ENCODE peak calls at places on chromosomes 12 and 14, in six cellular contexts. One of them, this sample, is unnamed.

GRCh38 chr14:105168496-105168978 is at the start of gene JAG2:
- DNase-seq in tibial artery: no peak
- DNase-seq in thoracic aorta: no peak
- DNase-seq in HCT116: no peak
- DNase-seq in AG09309: no peak
- DNase-seq in left lung: no peak
- DNase-seq in this sample: no peak

GRCh38 chr12:18969512-18969911 is 160.0 kb upstream of the PLEKHA5 start:
- DNase-seq in tibial artery: no peak
- DNase-seq in thoracic aorta: no peak
- DNase-seq in HCT116: no peak
- DNase-seq in AG09309: no peak
- DNase-seq in left lung: no peak
- DNase-seq in this sample: no peak

GRCh38 chr12:75996907-75997447 is 34.6 kb downstream of the PHLDA1 start:
- DNase-seq in tibial artery: no peak
- DNase-seq in thoracic aorta: no peak
- DNase-seq in HCT116: no peak
- DNase-seq in AG09309: no peak
- DNase-seq in left lung: no peak
- DNase-seq in this sample: no peak

GRCh38 chr12:212383-212798 is 1.6 kb downstream of the SLC6A12 start:
- DNase-seq in tibial artery: no peak
- DNase-seq in thoracic aorta: no peak
- DNase-seq in HCT116: no peak
- DNase-seq in AG09309: no peak
- DNase-seq in left lung: no peak
- DNase-seq in this sample: no peak

GRCh38 chr12:52561880-52562449 is 9.0 kb upstream of the KRT71 start:
- DNase-seq in tibial artery: no peak
- DNase-seq in thoracic aorta: no peak
- DNase-seq in HCT116: peak; percentile 22
- DNase-seq in AG09309: no peak
- DNase-seq in left lung: no peak
- DNase-seq in this sample: no peak

GRCh38 chr14:104703269-104703668 is 13.9 kb downstream of the INF2 start:
- DNase-seq in tibial artery: no peak
- DNase-seq in thoracic aorta: no peak
- DNase-seq in HCT116: no peak
- DNase-seq in AG09309: no peak
- DNase-seq in left lung: no peak
- DNase-seq in this sample: no peak

GRCh38 chr12:104056419-104056972 is 6.5 kb upstream of the GLT8D2 start:
- DNase-seq in tibial artery: no peak
- DNase-seq in thoracic aorta: no peak
- DNase-seq in HCT116: no peak
- DNase-seq in AG09309: no peak
- DNase-seq in left lung: no peak
- DNase-seq in this sample: no peak

GRCh38 chr14:96083667-96084320 is 44.6 kb downstream of the C14orf132 start:
- DNase-seq in tibial artery: no peak
- DNase-seq in thoracic aorta: no peak
- DNase-seq in HCT116: no peak
- DNase-seq in AG09309: no peak
- DNase-seq in left lung: peak; percentile 81
- DNase-seq in this sample: no peak

GRCh38 chr12:100827901-100828520 is 33.4 kb downstream of the ANO4 start:
- DNase-seq in tibial artery: no peak
- DNase-seq in thoracic aorta: no peak
- DNase-seq in HCT116: peak; percentile 23
- DNase-seq in AG09309: peak; percentile 14
- DNase-seq in left lung: no peak
- DNase-seq in this sample: no peak

GRCh38 chr14:72154645-72155378 is 222.6 kb downstream of the RGS6 start:
- DNase-seq in tibial artery: no peak
- DNase-seq in thoracic aorta: no peak
- DNase-seq in HCT116: no peak
- DNase-seq in AG09309: no peak
- DNase-seq in left lung: no peak
- DNase-seq in this sample: no peak

GRCh38 chr14:89699076-89699475 is 255.5 kb downstream of the EFCAB11 start:
- DNase-seq in tibial artery: no peak
- DNase-seq in thoracic aorta: no peak
- DNase-seq in HCT116: no peak
- DNase-seq in AG09309: no peak
- DNase-seq in left lung: no peak
- DNase-seq in this sample: no peak

GRCh38 chr12:30805959-30806358 is 51.2 kb upstream of the CAPRIN2 start:
- DNase-seq in tibial artery: no peak
- DNase-seq in thoracic aorta: no peak
- DNase-seq in HCT116: no peak
- DNase-seq in AG09309: no peak
- DNase-seq in left lung: no peak
- DNase-seq in this sample: no peak

GRCh38 chr12:55044135-55044534 is 24.4 kb downstream of the NEUROD4 start:
- DNase-seq in tibial artery: no peak
- DNase-seq in thoracic aorta: no peak
- DNase-seq in HCT116: no peak
- DNase-seq in AG09309: no peak
- DNase-seq in left lung: no peak
- DNase-seq in this sample: no peak

GRCh38 chr12:102474438-102475064 is 5.8 kb downstream of the IGF1 start:
- DNase-seq in tibial artery: no peak
- DNase-seq in thoracic aorta: no peak
- DNase-seq in HCT116: peak; percentile 26
- DNase-seq in AG09309: no peak
- DNase-seq in left lung: no peak
- DNase-seq in this sample: no peak

GRCh38 chr12:30988887-30989286 is 62.3 kb downstream of the TSPAN11 start:
- DNase-seq in tibial artery: no peak
- DNase-seq in thoracic aorta: no peak
- DNase-seq in HCT116: no peak
- DNase-seq in AG09309: no peak
- DNase-seq in left lung: peak; percentile 76
- DNase-seq in this sample: no peak

GRCh38 chr14:72904840-72905561 is 11.1 kb upstream of the DPF3 start:
- DNase-seq in tibial artery: peak; percentile 64
- DNase-seq in thoracic aorta: no peak
- DNase-seq in HCT116: peak; percentile 44
- DNase-seq in AG09309: peak; percentile 68
- DNase-seq in left lung: no peak
- DNase-seq in this sample: no peak

GRCh38 chr12:5733136-5733755 is 211.8 kb downstream of the ANO2 start:
- DNase-seq in tibial artery: no peak
- DNase-seq in thoracic aorta: no peak
- DNase-seq in HCT116: no peak
- DNase-seq in AG09309: no peak
- DNase-seq in left lung: no peak
- DNase-seq in this sample: no peak

GRCh38 chr12:105933671-105934665 is 204.8 kb downstream of the NUAK1 start:
- DNase-seq in tibial artery: peak; percentile 54
- DNase-seq in thoracic aorta: peak; percentile 21
- DNase-seq in HCT116: no peak
- DNase-seq in AG09309: peak; percentile 93
- DNase-seq in left lung: no peak
- DNase-seq in this sample: peak; percentile 94

GRCh38 chr14:60222820-60223219 is 26.2 kb upstream of the PPM1A start:
- DNase-seq in tibial artery: no peak
- DNase-seq in thoracic aorta: no peak
- DNase-seq in HCT116: no peak
- DNase-seq in AG09309: no peak
- DNase-seq in left lung: no peak
- DNase-seq in this sample: no peak

GRCh38 chr12:12338528-12339168 is 11.4 kb downstream of the MANSC1 start:
- DNase-seq in tibial artery: no peak
- DNase-seq in thoracic aorta: no peak
- DNase-seq in HCT116: no peak
- DNase-seq in AG09309: no peak
- DNase-seq in left lung: no peak
- DNase-seq in this sample: no peak
- H3K4me3 ChIP-seq in tibial artery: peak overlapping the region; percentile 4
- H3K4me3 ChIP-seq in thoracic aorta: peak overlapping the region; percentile 55
- H3K4me3 ChIP-seq in HCT116: no peak overlapping the region
- H3K4me3 ChIP-seq in AG09309: no peak overlapping the region
- H3K4me3 ChIP-seq in left lung: no peak overlapping the region
- H3K4me3 ChIP-seq in this sample: no peak overlapping the region

DNA sequence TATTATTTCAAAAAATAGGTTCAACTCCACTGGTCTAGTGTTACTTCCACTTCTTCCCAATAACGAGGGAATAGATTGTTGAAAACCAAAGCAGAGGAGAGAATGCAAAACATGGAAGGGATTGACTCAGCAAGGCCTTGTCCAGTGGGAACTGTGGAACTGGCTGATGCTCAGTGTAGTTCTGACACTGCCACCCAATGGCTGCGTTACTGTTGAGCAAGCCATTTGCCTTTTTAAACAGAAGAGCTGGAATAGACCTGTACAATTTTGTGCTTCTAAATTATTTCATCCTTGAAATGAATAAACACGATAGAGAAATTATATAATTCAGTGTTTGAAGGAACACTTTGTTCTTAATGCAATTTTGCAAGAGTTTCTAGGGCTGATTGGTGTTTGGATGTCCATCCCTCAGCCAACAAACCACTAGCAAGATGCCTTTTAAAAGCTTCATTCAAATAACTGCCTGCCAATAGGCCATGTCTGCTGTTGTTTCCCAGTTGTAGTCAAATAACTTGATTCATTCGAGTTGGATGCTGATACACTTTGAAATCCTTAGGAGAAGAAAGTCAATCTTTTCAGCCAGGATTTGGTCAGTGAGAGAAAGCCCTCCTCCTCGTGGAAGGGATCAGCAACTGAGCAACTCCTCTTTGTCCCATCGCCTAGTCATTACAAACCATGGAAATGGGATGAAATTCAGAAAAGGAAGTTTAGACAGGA is 7.2 kb upstream of the MGP start:
- DNase-seq in tibial artery: peak; percentile 83
- DNase-seq in thoracic aorta: peak; percentile 12
- DNase-seq in HCT116: no peak
- DNase-seq in AG09309: no peak
- DNase-seq in left lung: no peak
- DNase-seq in this sample: no peak
- TF ChIP-seq CTCF in tibial artery: no peak
- TF ChIP-seq CTCF in thoracic aorta: no peak
- TF ChIP-seq CTCF in HCT116: no peak
- TF ChIP-seq CTCF in AG09309: peak; percentile 29
- TF ChIP-seq CTCF in left lung: no peak
- TF ChIP-seq CTCF in this sample: peak; percentile 6

GRCh38 chr14:31560759-31561154 is 447 bp upstream of the NUBPL start:
- DNase-seq in tibial artery: no peak
- DNase-seq in thoracic aorta: no peak
- DNase-seq in HCT116: peak; percentile 1
- DNase-seq in AG09309: no peak
- DNase-seq in left lung: no peak
- DNase-seq in this sample: no peak
- H3K4me3 ChIP-seq in tibial artery: peak overlapping the region; percentile 82
- H3K4me3 ChIP-seq in thoracic aorta: peak overlapping the region; percentile 79
- H3K4me3 ChIP-seq in HCT116: peak overlapping the region; percentile 86
- H3K4me3 ChIP-seq in AG09309: peak overlapping the region; percentile 93
- H3K4me3 ChIP-seq in left lung: peak overlapping the region; percentile 64
- H3K4me3 ChIP-seq in this sample: peak overlapping the region; percentile 85

DNA sequence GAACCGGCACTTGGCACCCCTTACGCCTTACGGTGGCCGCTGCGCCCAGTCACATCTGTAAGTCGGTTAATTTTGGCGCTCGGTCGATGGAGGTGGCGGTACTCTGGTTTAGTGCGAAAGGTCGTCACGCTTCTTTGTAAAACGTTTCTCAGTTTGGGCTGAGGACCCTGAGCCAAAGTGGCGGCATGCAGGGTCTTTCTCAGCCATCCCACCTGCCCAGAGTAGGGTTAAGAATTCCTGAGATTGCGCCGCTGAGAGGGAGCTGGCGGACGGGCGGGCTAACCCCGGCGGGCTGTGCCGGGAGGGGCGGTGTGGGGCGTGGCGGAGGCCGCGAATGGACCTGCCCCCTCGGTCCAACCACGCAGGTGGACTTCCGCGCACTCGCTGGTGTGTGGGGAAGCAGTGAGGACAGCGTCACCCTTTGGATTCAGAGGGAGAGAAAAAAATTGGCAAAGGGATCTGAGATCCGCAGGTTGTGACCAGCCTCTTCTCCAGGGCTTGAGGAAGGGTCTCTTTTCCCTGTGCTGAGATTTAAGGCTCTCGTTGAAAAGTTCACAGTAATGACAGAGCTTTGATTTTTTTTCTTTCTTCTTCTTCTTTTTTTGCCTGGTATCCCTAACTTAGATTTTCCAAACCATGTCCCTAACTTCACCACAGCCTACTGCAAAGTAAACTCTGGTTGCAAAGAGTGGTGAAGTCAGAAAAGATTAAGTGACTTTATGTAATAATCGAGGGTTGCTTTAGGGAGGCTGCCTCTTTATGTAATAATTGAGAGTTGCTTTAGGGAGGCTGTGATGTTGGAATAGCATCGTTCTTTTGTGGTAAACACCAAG is 602 bp upstream of the FBXO33 start:
- DNase-seq in tibial artery: peak; percentile 91
- DNase-seq in thoracic aorta: peak; percentile 50
- DNase-seq in HCT116: peak; percentile 89
- DNase-seq in AG09309: no peak
- DNase-seq in left lung: peak; percentile 96
- DNase-seq in this sample: peak; percentile 52
- TF ChIP-seq CTCF in tibial artery: peak; percentile 5
- TF ChIP-seq CTCF in thoracic aorta: no peak
- TF ChIP-seq CTCF in HCT116: no peak
- TF ChIP-seq CTCF in AG09309: no peak
- TF ChIP-seq CTCF in left lung: no peak
- TF ChIP-seq CTCF in this sample: no peak

DNA sequence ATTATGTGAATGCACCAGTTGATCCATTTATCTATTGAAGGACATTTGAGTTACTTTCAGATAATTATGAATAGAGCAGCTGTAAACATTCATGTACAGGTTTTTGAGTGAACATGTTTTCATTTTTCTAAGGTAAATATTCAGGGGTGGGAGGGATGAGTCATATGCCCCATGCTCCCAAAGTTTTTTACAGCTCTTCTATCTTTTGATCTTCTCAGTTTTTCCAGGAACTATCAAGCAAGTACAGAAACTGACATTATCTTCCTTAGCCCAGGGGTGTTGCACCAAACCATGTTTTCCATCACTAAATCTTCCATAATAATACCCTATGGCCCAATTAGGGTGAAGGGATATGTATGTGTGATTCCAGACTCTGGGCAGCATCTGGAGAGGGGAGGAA is 384.5 kb downstream of the EMP1 start:
- DNase-seq in tibial artery: no peak
- DNase-seq in thoracic aorta: no peak
- DNase-seq in HCT116: peak; percentile 72
- DNase-seq in AG09309: no peak
- DNase-seq in left lung: no peak
- DNase-seq in this sample: no peak
- H3K4me3 ChIP-seq in tibial artery: no peak overlapping the region
- H3K4me3 ChIP-seq in thoracic aorta: no peak overlapping the region
- H3K4me3 ChIP-seq in HCT116: peak overlapping the region; percentile 22
- H3K4me3 ChIP-seq in AG09309: no peak overlapping the region
- H3K4me3 ChIP-seq in left lung: no peak overlapping the region
- H3K4me3 ChIP-seq in this sample: no peak overlapping the region

This sample was measured in HFF-Myc.